ENCODE peak calls at places on chromosomes 11 and 22, in eight cellular contexts. L is stimulated activated CD4-positive, alpha-beta T cell treated with anti-CD3 and anti-CD28 coated beads, Interleukin-1b, Interleukin-23, amount 100 ng/mL, for 4 hours; X is GM13977; Z is SK-N-SH; C is endothelial cell; O is SW 1271; F is C1 segment of cervical spinal cord; I is progenitor cell of endocrine pancreas. A is an unnamed sample.
A peak's percentile ranks its signal among the peaks of the same experiment; 100 is the strongest.

GRCh38 chr22:22942511-22943329 is 55.1 kb downstream of the IGLL5 start:
- DNase-seq in L (peak; percentile 69), X (peak; percentile 74), Z (peak; percentile 80), C (peak; percentile 81), O (peak; percentile 25), F (no peak), I (peak; percentile 63), A (peak; percentile 59)

GRCh38 chr11:47155914-47156313 is 20.8 kb downstream of the ARFGAP2 start:
- DNase-seq in L (no peak), X (no peak), Z (no peak), C (no peak), O (no peak), F (no peak), I (no peak), A (no peak)

GRCh38 chr11:117442869-117443239 is 115.2 kb downstream of the CEP164 start:
- DNase-seq in L (no peak), X (no peak), Z (no peak), C (no peak), O (no peak), F (no peak), I (no peak), A (no peak)

GRCh38 chr11:44825058-44825795 is 98.5 kb downstream of the TSPAN18 start:
- DNase-seq in L (no peak), X (no peak), Z (no peak), C (no peak), O (no peak), F (no peak), I (no peak), A (no peak)

GRCh38 chr22:43007519-43008102 is 7.3 kb downstream of the PACSIN2 start:
- DNase-seq in L (no peak), X (no peak), Z (no peak), C (no peak), O (no peak), F (no peak), I (no peak), A (peak; percentile 77)

GRCh38 chr11:34468209-34468841 is 29.6 kb downstream of the CAT start:
- DNase-seq in L (peak; percentile 5), X (peak; percentile 48), Z (peak; percentile 18), C (peak; percentile 9), O (peak; percentile 22), F (no peak), I (no peak), A (peak; percentile 22)

GRCh38 chr22:27502327-27502726 is 299.2 kb downstream of the MN1 start:
- DNase-seq in L (no peak), X (no peak), Z (no peak), C (no peak), O (no peak), F (no peak), I (no peak), A (no peak)

GRCh38 chr22:28560005-28560742 is 119.5 kb downstream of the TTC28 start:
- DNase-seq in L (no peak), X (no peak), Z (no peak), C (no peak), O (peak; percentile 75), F (no peak), I (no peak), A (peak; percentile 70)

GRCh38 chr11:925496-926301 is at the start of gene AP2A2:
- DNase-seq in L (peak; percentile 90), X (peak; percentile 98), Z (peak; percentile 99), C (peak; percentile 95), O (peak; percentile 70), F (no peak), I (peak; percentile 84), A (peak; percentile 87)

GRCh38 chr22:24067587-24068376 is 56.7 kb downstream of the CABIN1 start:
- DNase-seq in L (no peak), X (no peak), Z (no peak), C (no peak), O (no peak), F (no peak), I (no peak), A (no peak)

GRCh38 chr22:24582111-24582814 is 10.6 kb downstream of the LRRC75B start:
- DNase-seq in L (no peak), X (no peak), Z (no peak), C (no peak), O (no peak), F (no peak), I (no peak), A (no peak)

GRCh38 chr11:11937957-11938356 is 70.5 kb downstream of the DKK3 start:
- DNase-seq in L (no peak), X (no peak), Z (no peak), C (no peak), O (no peak), F (no peak), I (no peak), A (no peak)

GRCh38 chr11:2557381-2557780 is 112.6 kb downstream of the KCNQ1 start:
- DNase-seq in L (no peak), X (no peak), Z (no peak), C (no peak), O (no peak), F (no peak), I (no peak), A (no peak)

GRCh38 chr11:58898106-58898505 is 41.2 kb upstream of the GLYATL1 start:
- DNase-seq in L (no peak), X (no peak), Z (no peak), C (no peak), O (no peak), F (no peak), I (no peak), A (no peak)

GRCh38 chr22:23182289-23183106 is 2.2 kb downstream of the BCR start:
- DNase-seq in L (peak; percentile 37), X (peak; percentile 49), Z (no peak), C (no peak), O (no peak), F (no peak), I (no peak), A (no peak)

GRCh38 chr11:79461144-79461543 is 20.3 kb upstream of the TENM4 start:
- DNase-seq in L (no peak), X (no peak), Z (peak; percentile 18), C (peak; percentile 42), O (peak; percentile 24), F (no peak), I (no peak), A (peak; percentile 25)

GRCh38 chr22:30324008-30324730 is 2.6 kb downstream of the TBC1D10A start:
- DNase-seq in L (no peak), X (no peak), Z (no peak), C (no peak), O (no peak), F (no peak), I (no peak), A (peak; percentile 73)

GRCh38 chr11:72703281-72704008 is 29.2 kb upstream of the PDE2A start:
- DNase-seq in L (no peak), X (no peak), Z (no peak), C (no peak), O (no peak), F (no peak), I (no peak), A (no peak)

GRCh38 chr22:25970348-25970995 is 198.8 kb upstream of the SEZ6L start:
- DNase-seq in L (no peak), X (no peak), Z (no peak), C (no peak), O (no peak), F (no peak), I (no peak), A (no peak)

GRCh38 chr11:74731301-74732094 is at the start of gene CHRDL2:
- DNase-seq in L (no peak), X (no peak), Z (peak; percentile 82), C (peak; percentile 65), O (no peak), F (no peak), I (peak; percentile 28), A (peak; percentile 21)

GRCh38 chr11:104260456-104260855 is 96.5 kb upstream of the PDGFD start:
- DNase-seq in L (no peak), X (no peak), Z (no peak), C (no peak), O (no peak), F (no peak), I (no peak), A (no peak)

GRCh38 chr22:46293591-46294260 is 2.9 kb upstream of the GTSE1 start:
- DNase-seq in L (no peak), X (no peak), Z (no peak), C (no peak), O (no peak), F (no peak), I (no peak), A (peak; percentile 69)

GRCh38 chr11:73404048-73404447 is 27.8 kb downstream of the RELT start:
- DNase-seq in L (no peak), X (no peak), Z (peak; percentile 84), C (peak; percentile 72), O (peak; percentile 55), F (no peak), I (no peak), A (peak; percentile 46)

GRCh38 chr22:19983701-19984100 is 32.9 kb downstream of the ARVCF start:
- DNase-seq in L (no peak), X (no peak), Z (no peak), C (no peak), O (no peak), F (no peak), I (no peak), A (peak; percentile 17)

GRCh38 chr22:38327805-38328204 is 10.6 kb upstream of the CSNK1E start:
- DNase-seq in L (no peak), X (no peak), Z (no peak), C (no peak), O (peak; percentile 23), F (no peak), I (no peak), A (peak; percentile 87)

GRCh38 chr11:87368151-87368550 is 330.4 kb downstream of the TMEM135 start:
- DNase-seq in L (no peak), X (no peak), Z (no peak), C (peak; percentile 7), O (no peak), F (no peak), I (no peak), A (no peak)

GRCh38 chr11:10918275-10918674 is 60.4 kb upstream of the ZBED5 start:
- DNase-seq in L (no peak), X (no peak), Z (no peak), C (no peak), O (no peak), F (no peak), I (no peak), A (no peak)

GRCh38 chr11:71999360-71999759 is 651 bp downstream of the IL18BP start:
- DNase-seq in L (no peak), X (no peak), Z (no peak), C (no peak), O (no peak), F (no peak), I (no peak), A (peak; percentile 53)

GRCh38 chr11:945986-946385 is 20.3 kb downstream of the AP2A2 start:
- DNase-seq in L (no peak), X (no peak), Z (no peak), C (no peak), O (no peak), F (no peak), I (no peak), A (no peak)

GRCh38 chr11:33214187-33214586 is 43.0 kb upstream of the HIPK3 start:
- DNase-seq in L (no peak), X (no peak), Z (no peak), C (no peak), O (no peak), F (no peak), I (no peak), A (no peak)

GRCh38 chr11:88320149-88320559 is 17.4 kb downstream of the CTSC start:
- DNase-seq in L (no peak), X (no peak), Z (no peak), C (no peak), O (no peak), F (no peak), I (no peak), A (peak; percentile 85)

GRCh38 chr11:15605094-15605493 is 490.4 kb downstream of the INSC start:
- DNase-seq in L (no peak), X (no peak), Z (no peak), C (no peak), O (no peak), F (no peak), I (no peak), A (no peak)

GRCh38 chr22:26086359-26086758 is 82.9 kb upstream of the SEZ6L start:
- DNase-seq in L (no peak), X (no peak), Z (peak; percentile 36), C (no peak), O (no peak), F (no peak), I (no peak), A (no peak)

GRCh38 chr11:62588966-62589637 is 2.2 kb downstream of the TUT1 start:
- DNase-seq in L (no peak), X (no peak), Z (no peak), C (no peak), O (peak; percentile 31), F (no peak), I (no peak), A (no peak)

A was measured in EL.